ENCODE peak calls at places on chromosomes 7 and 10, in five cellular contexts. S is uterus, E is neural progenitor cell, I is HS-27A, V is EL. K is an unnamed sample.

GRCh38 chr10:112360308-112361270 is 13.3 kb upstream of the ACSL5 start:
- DNase-seq in S (peak), E (no peak), I (no peak), V (peak), K (no peak)

GRCh38 chr7:117020605-117021002 is 67.3 kb downstream of the ST7 start:
- DNase-seq in S (no peak), E (peak), I (no peak), V (no peak), K (no peak)

GRCh38 chr7:12300415-12300814 is 89.3 kb downstream of the TMEM106B start:
- DNase-seq in S (no peak), E (no peak), I (no peak), V (no peak), K (no peak)

GRCh38 chr10:96276831-96277230 is 5.5 kb upstream of the BLNK start:
- DNase-seq in S (no peak), E (no peak), I (no peak), V (no peak), K (no peak)

GRCh38 chr10:974785-975074 is 13.5 kb upstream of the GTPBP4 start:
- DNase-seq in S (no peak), E (no peak), I (no peak), V (no peak), K (no peak)

GRCh38 chr7:66790725-66791124 is 50.2 kb downstream of the RABGEF1 start:
- DNase-seq in S (no peak), E (no peak), I (no peak), V (no peak), K (no peak)

GRCh38 chr7:157517782-157518513 is 181.1 kb downstream of the DNAJB6 start:
- DNase-seq in S (no peak), E (no peak), I (no peak), V (no peak), K (no peak)

GRCh38 chr7:68733219-68734143 is 864.8 kb upstream of the AUTS2 start:
- DNase-seq in S (no peak), E (peak), I (no peak), V (no peak), K (no peak)

GRCh38 chr7:151700621-151701185 is 176.2 kb downstream of the PRKAG2 start:
- DNase-seq in S (no peak), E (no peak), I (no peak), V (peak), K (no peak)

GRCh38 chr10:90218846-90219245 is 517.5 kb downstream of the KIF20B start:
- DNase-seq in S (no peak), E (no peak), I (no peak), V (no peak), K (no peak)

GRCh38 chr7:71019703-71020102 is 112.2 kb upstream of the GALNT17 start:
- DNase-seq in S (peak), E (no peak), I (no peak), V (no peak), K (no peak)

GRCh38 chr10:59391060-59391459 is 28.7 kb upstream of the FAM13C start:
- DNase-seq in S (no peak), E (no peak), I (no peak), V (no peak), K (no peak)

GRCh38 chr7:84144935-84145334 is 49.7 kb downstream of the SEMA3A start:
- DNase-seq in S (no peak), E (no peak), I (no peak), V (no peak), K (no peak)

GRCh38 chr10:47370015-47370767 is 13.9 kb downstream of the ZNF488 start:
- DNase-seq in S (peak), E (no peak), I (no peak), V (no peak), K (no peak)

GRCh38 chr7:44073664-44074348 is 8.4 kb upstream of the PGAM2 start:
- DNase-seq in S (peak), E (no peak), I (no peak), V (peak), K (no peak)

GRCh38 chr7:86768394-86768793 is 124.7 kb downstream of the GRM3 start:
- DNase-seq in S (no peak), E (no peak), I (no peak), V (no peak), K (no peak)

GRCh38 chr10:93150289-93150688 is 76.6 kb downstream of the CYP26A1 start:
- DNase-seq in S (no peak), E (no peak), I (no peak), V (peak), K (no peak)

GRCh38 chr10:112832361-112832878 is 117.6 kb upstream of the TCF7L2 start:
- DNase-seq in S (no peak), E (peak), I (no peak), V (peak), K (no peak)

GRCh38 chr10:129424978-129425377 is 42.1 kb upstream of the MGMT start:
- DNase-seq in S (no peak), E (no peak), I (no peak), V (no peak), K (no peak)

GRCh38 chr7:38229386-38229785 is 44.0 kb downstream of the TARP start:
- DNase-seq in S (peak), E (no peak), I (no peak), V (peak), K (no peak)

GRCh38 chr7:937851-938484 is 16.5 kb downstream of the ADAP1 start:
- DNase-seq in S (no peak), E (no peak), I (no peak), V (no peak), K (no peak)

GRCh38 chr10:3339531-3339950 is 167.0 kb upstream of the PITRM1 start:
- DNase-seq in S (no peak), E (no peak), I (no peak), V (peak), K (no peak)

GRCh38 chr10:14253711-14254110 is 77.0 kb downstream of the FRMD4A start:
- DNase-seq in S (no peak), E (no peak), I (no peak), V (no peak), K (no peak)

GRCh38 chr7:49295136-49295535 is 370.8 kb downstream of the CDC14C start:
- DNase-seq in S (no peak), E (no peak), I (no peak), V (no peak), K (peak)

GRCh38 chr10:90930070-90930837 is 9.4 kb upstream of the ANKRD1 start:
- DNase-seq in S (no peak), E (peak), I (peak), V (peak), K (no peak)

GRCh38 chr7:25968205-25968993 is 183.6 kb upstream of the NFE2L3 start:
- DNase-seq in S (no peak), E (no peak), I (no peak), V (no peak), K (peak)

GRCh38 chr10:126062132-126063032 is 166.0 kb downstream of the FANK1 start:
- DNase-seq in S (peak), E (no peak), I (peak), V (peak), K (no peak)

GRCh38 chr7:159006610-159007130 is 138.0 kb downstream of the VIPR2 start:
- DNase-seq in S (no peak), E (no peak), I (no peak), V (no peak), K (no peak)

GRCh38 chr7:134654104-134654775 is 7.6 kb downstream of the BPGM start:
- DNase-seq in S (no peak), E (no peak), I (no peak), V (no peak), K (no peak)

GRCh38 chr7:96388620-96389383 is 66.9 kb upstream of the SLC25A13 start:
- DNase-seq in S (peak), E (no peak), I (no peak), V (peak), K (no peak)

GRCh38 chr10:101578803-101579515 is 9.1 kb downstream of the POLL start:
- DNase-seq in S (no peak), E (no peak), I (no peak), V (no peak), K (no peak)

GRCh38 chr10:127243490-127244272 is 47.3 kb upstream of the INSYN2A start:
- DNase-seq in S (no peak), E (peak), I (peak), V (peak), K (peak)

GRCh38 chr10:28492093-28492492 is 40.8 kb upstream of the WAC start:
- DNase-seq in S (no peak), E (no peak), I (no peak), V (no peak), K (no peak)

GRCh38 chr10:12868229-12868628 is 133.3 kb downstream of the CCDC3 start:
- DNase-seq in S (no peak), E (no peak), I (no peak), V (no peak), K (peak)

K was measured in RPMI8226.